ENCODE peak calls at places on chromosomes 6 and 20, in four cellular contexts. J, E, I and M are unnamed samples.

GRCh38 chr6:17820055-17820454 is 113.3 kb upstream of the NUP153 start:
- DNase-seq in J (no peak), E (no peak), I (no peak), M (no peak)

GRCh38 chr20:51092238-51092822 is 69.4 kb upstream of the KCNG1 start:
- DNase-seq in J (no peak), E (no peak), I (no peak), M (no peak)

GRCh38 chr6:36820700-36821580 is 18.3 kb downstream of the CPNE5 start:
- DNase-seq in J (no peak), E (no peak), I (no peak), M (no peak)

GRCh38 chr6:162200945-162201692 is 526.4 kb downstream of the PRKN start:
- DNase-seq in J (peak), E (no peak), I (no peak), M (no peak)

GRCh38 chr6:34525431-34526175 is 30.5 kb downstream of the SPDEF start:
- DNase-seq in J (no peak), E (no peak), I (no peak), M (no peak)

GRCh38 chr6:137969874-137970273 is 102.8 kb downstream of the TNFAIP3 start:
- DNase-seq in J (no peak), E (no peak), I (no peak), M (no peak)

GRCh38 chr6:133958782-133959181 is 5.8 kb downstream of the TBPL1 start:
- DNase-seq in J (no peak), E (no peak), I (no peak), M (no peak)

GRCh38 chr6:4846387-4846786 is 70.2 kb downstream of the CDYL start:
- DNase-seq in J (no peak), E (no peak), I (no peak), M (no peak)

GRCh38 chr20:3786126-3786484 is 435 bp downstream of the CENPB start:
- DNase-seq in J (no peak), E (peak), I (no peak), M (no peak)

GRCh38 chr6:142945446-142946180 is 637 bp upstream of the HIVEP2 start:
- DNase-seq in J (no peak), E (peak), I (peak), M (no peak)

GRCh38 chr6:170289108-170289931 is 1.6 kb downstream of the DLL1 start:
- DNase-seq in J (no peak), E (peak), I (no peak), M (no peak)

GRCh38 chr6:149142924-149143429 is 174.5 kb upstream of the TAB2 start:
- DNase-seq in J (no peak), E (no peak), I (no peak), M (no peak)

GRCh38 chr6:159311618-159312017 is 142.4 kb downstream of the FNDC1 start:
- DNase-seq in J (no peak), E (no peak), I (no peak), M (no peak)
- TF ChIP-seq CTCF in J (no peak), E (no peak), I (no peak), M (no peak)

DNA sequence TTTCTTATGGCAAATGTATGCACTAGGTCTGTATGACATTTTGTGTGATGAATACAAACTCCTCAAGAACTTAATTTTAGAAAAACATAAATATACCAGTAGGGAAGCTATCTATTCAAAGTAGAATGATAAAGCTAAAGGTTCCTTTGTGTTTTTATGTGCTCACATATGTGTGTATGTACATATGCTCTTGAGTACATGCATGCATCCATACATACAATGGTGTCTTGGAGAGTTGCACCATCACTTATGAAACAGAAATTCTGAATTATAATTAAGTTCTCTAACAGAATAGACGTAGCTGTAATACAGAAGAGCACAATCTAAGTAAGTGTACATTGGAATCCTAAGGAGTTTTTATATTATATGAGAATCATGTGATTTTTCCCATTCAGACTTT is 2.3 kb downstream of the NKAIN2 start:
- DNase-seq in J (no peak), E (no peak), I (no peak), M (no peak)
- H3K4me3 ChIP-seq in J (no peak), E (no peak), I (no peak), M (no peak)

DNA sequence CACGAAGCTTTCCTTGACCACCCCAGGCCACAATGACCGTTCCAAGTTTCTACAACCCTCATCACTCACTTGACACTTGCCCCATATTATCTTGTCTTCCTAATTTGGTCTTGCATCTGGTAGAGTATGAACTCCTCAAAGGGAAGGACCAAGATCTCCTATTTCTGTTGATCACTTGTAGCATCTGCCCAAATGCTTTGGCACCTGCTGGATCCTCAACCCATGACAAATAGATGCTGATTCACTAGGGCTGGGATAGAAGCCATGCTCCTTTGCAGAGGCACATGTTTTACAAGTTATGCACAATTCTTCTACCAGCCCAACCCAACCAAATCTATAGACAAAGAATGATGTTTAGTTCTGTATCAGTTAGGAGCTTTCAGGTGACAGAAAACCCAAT is 110.7 kb downstream of the UNC5CL start:
- DNase-seq in J (no peak), E (no peak), I (no peak), M (no peak)
- H3K27ac ChIP-seq in J (no peak), E (no peak), I (no peak), M (peak)

GRCh38 chr6:28537065-28537464 is 11.4 kb downstream of the GPX5 start:
- DNase-seq in J (no peak), E (no peak), I (no peak), M (peak)

GRCh38 chr6:28534880-28535279 is 9.2 kb downstream of the GPX5 start:
- DNase-seq in J (no peak), E (no peak), I (no peak), M (no peak)

GRCh38 chr6:28530777-28531176 is 5.1 kb downstream of the GPX5 start:
- DNase-seq in J (no peak), E (no peak), I (no peak), M (no peak)

DNA sequence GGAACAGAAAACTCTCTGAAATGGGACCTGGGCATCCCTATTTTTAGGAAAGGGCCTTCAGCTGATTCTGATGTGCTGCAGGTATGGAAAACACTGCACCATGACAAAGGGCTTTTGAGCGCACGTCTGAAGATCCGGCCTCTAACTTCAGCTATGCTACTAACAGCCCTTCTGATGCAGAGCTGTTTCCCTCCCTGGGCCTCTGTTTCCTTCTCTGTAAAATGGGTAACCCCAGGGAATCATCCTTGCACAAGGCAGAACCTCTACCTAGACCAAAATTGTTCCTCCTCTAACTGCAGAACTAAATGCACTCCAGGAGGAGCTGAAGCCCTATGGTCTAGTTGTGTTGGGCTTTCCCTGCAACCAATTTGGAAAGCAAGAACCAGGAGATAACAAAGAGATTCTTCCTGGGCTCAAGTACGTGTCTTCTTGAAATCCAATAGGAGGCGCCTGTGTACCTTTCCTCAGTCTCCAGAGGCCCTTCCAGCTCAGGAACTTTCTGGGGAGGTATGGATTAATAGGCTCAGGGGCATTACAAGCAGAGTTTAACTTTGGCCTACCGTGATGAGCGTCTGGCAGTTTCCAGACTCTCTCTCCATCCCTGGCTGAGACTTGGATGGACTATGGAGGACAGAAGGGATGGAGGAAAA is 5.9 kb downstream of the GPX5 start:
- DNase-seq in J (no peak), E (no peak), I (no peak), M (no peak)
- TF ChIP-seq CTCF in J (no peak), E (no peak), I (no peak), M (peak)

DNA sequence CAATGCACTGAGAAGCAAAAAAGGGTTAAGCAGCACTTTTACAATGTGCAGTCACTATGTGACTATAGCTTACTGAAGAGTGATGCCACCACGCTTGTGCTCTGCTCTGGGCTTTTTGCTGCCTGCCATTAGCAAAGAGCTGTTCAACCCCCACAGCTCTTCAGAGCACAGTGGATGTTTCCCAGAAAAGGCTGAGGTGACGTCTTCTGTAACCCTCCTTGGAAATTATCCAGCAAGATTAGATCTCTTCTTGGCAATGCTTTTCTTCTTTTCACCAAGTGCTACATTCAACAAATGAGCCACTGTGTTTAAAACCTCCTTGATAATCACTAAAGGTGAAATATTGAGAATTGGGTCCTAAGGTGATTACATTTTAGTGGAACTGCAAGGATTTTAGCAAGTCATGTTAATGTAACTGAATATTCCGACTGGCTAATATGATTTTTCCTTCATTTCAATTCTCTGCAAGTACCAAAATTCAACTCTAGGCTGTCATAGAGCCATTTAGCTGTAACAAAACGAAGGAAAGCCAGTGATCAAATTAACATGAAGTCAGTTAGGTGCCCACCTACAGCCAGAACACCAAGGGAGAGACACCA is 34.9 kb downstream of the ELOVL5 start:
- DNase-seq in J (no peak), E (no peak), I (no peak), M (no peak)
- H3K4me3 ChIP-seq in J (no peak), E (no peak), I (no peak), M (no peak)

DNA sequence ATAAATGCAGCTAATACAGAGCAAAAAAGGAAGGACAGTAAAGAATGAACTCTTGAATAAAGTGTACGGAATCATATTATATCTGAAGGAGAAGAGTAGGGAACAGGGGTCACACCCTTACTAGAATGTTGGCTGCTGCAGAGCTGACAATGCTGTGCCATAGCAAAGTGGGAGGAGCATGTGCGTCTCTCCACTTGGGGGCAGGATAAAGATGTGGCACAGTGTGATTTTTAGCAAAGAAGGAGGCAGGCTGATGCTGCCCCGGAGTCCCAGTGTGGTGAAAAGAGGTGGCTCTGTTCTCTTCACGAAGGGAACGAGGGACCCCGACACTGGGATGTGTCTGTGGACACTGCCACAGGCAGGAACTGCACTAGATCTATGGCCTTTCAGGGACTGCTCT is 67.5 kb downstream of the INSM1 start:
- DNase-seq in J (no peak), E (no peak), I (no peak), M (no peak)
- H3K27ac ChIP-seq in J (no peak), E (no peak), I (no peak), M (no peak)